ENCODE peak calls at places on chromosomes 13 and 19, in six cellular contexts. F is pancreas, Z is esophagus muscularis mucosa, B is transverse colon, J is breast epithelium, O is H1. R is an unnamed sample.
A peak's percentile ranks its signal among the peaks of the same experiment; 100 is the strongest.

GRCh38 chr13:32639502-32640105 is 53.4 kb downstream of the PDS5B start:
- DNase-seq in B (peak; percentile 57), O (no peak), F (peak; percentile 29), J (peak; percentile 32), Z (no peak), R (peak; percentile 65)

GRCh38 chr13:66660013-66660804 is 569.9 kb downstream of the PCDH9 start:
- DNase-seq in F (no peak), J (no peak), O (no peak), B (no peak), Z (no peak), R (no peak)

GRCh38 chr19:40744554-40745401 is 5.5 kb downstream of the ACTMAP start:
- DNase-seq in Z (no peak), F (no peak), O (no peak), B (no peak), J (no peak), R (no peak)

GRCh38 chr13:38262211-38262610 is 87.4 kb upstream of the UFM1 start:
- DNase-seq in B (no peak), Z (no peak), J (no peak), F (no peak), O (no peak), R (no peak)

GRCh38 chr13:92355213-92355612 is 871.4 kb upstream of the GPC6 start:
- DNase-seq in Z (no peak), B (peak; percentile 25), O (no peak), J (no peak), F (no peak), R (no peak)

GRCh38 chr19:55165952-55166529 is 372 bp downstream of the DNAAF3 start:
- DNase-seq in B (peak; percentile 68), Z (no peak), J (peak; percentile 32), O (peak; percentile 91), F (peak; percentile 53), R (no peak)

GRCh38 chr13:24182703-24183081 is 22.2 kb downstream of the SPATA13 start:
- DNase-seq in J (no peak), B (no peak), F (no peak), Z (peak; percentile 45), O (no peak), R (no peak)

GRCh38 chr13:44574466-44574855 is 1.7 kb downstream of the TSC22D1 start:
- DNase-seq in O (no peak), J (no peak), F (no peak), Z (no peak), B (no peak), R (no peak)

GRCh38 chr19:4971424-4971793 is 2.5 kb downstream of the KDM4B start:
- DNase-seq in F (no peak), Z (no peak), J (peak; percentile 52), O (peak; percentile 72), B (peak; percentile 65), R (no peak)

GRCh38 chr19:53795019-53795418 is 29.1 kb downstream of the NLRP12 start:
- DNase-seq in J (no peak), O (no peak), B (no peak), Z (no peak), F (no peak), R (no peak)

GRCh38 chr13:30256713-30257432 is 50.5 kb downstream of the KATNAL1 start:
- DNase-seq in J (no peak), Z (no peak), B (no peak), F (no peak), O (no peak), R (no peak)

GRCh38 chr19:58007285-58007684 is 4.7 kb upstream of the ZNF606 start:
- DNase-seq in O (no peak), B (no peak), Z (no peak), J (no peak), F (no peak), R (no peak)

GRCh38 chr13:49669735-49670309 is 21.5 kb downstream of the EBPL start:
- DNase-seq in J (peak; percentile 21), B (peak; percentile 60), Z (no peak), O (peak; percentile 57), F (peak; percentile 32), R (no peak)

GRCh38 chr19:10729406-10729805 is 11.5 kb downstream of the DNM2 start:
- DNase-seq in F (no peak), O (no peak), B (no peak), Z (no peak), J (no peak), R (no peak)

GRCh38 chr19:33831835-33832234 is 35.2 kb downstream of the KCTD15 start:
- DNase-seq in O (no peak), J (peak; percentile 14), B (no peak), F (no peak), Z (peak; percentile 85), R (no peak)

GRCh38 chr19:13026478-13026999 is 31.3 kb downstream of the NFIX start:
- DNase-seq in O (no peak), Z (no peak), F (peak; percentile 66), B (peak; percentile 66), J (no peak), R (no peak)

GRCh38 chr19:2922987-2923386 is 21.8 kb downstream of the ZNF77 start:
- DNase-seq in F (peak; percentile 70), B (no peak), O (no peak), J (peak; percentile 70), Z (no peak), R (no peak)

GRCh38 chr19:35755550-35756371 is 1.1 kb downstream of the HSPB6 start:
- DNase-seq in B (peak; percentile 79), F (no peak), Z (peak; percentile 95), J (peak; percentile 60), O (no peak), R (peak; percentile 87)

GRCh38 chr13:34762312-34762711 is 179.8 kb upstream of the NBEA start:
- DNase-seq in J (no peak), Z (no peak), B (no peak), F (no peak), O (no peak), R (no peak)

GRCh38 chr13:43986395-43986794 is 106.7 kb downstream of the LACC1 start:
- DNase-seq in F (no peak), J (no peak), Z (peak; percentile 47), B (no peak), O (no peak), R (no peak)

GRCh38 chr19:53553865-53554791 is 16.2 kb downstream of the ZNF331 start:
- DNase-seq in F (peak; percentile 83), B (peak; percentile 88), O (peak; percentile 47), J (peak; percentile 87), Z (peak; percentile 94), R (peak; percentile 95)

GRCh38 chr19:10270616-10271394 is at the start of gene ICAM1:
- DNase-seq in F (peak; percentile 80), Z (peak; percentile 98), J (peak; percentile 66), B (peak; percentile 88), O (peak; percentile 87), R (peak; percentile 87)

GRCh38 chr19:44050740-44051653 is 839 bp upstream of the ZNF223 start:
- DNase-seq in J (no peak), F (no peak), O (no peak), Z (no peak), B (peak; percentile 50), R (no peak)
- H3K4me3 ChIP-seq in J (peak overlapping the region; percentile 80), F (peak overlapping the region; percentile 3), O (peak overlapping the region; percentile 59), Z (peak overlapping the region; percentile 80), B (peak overlapping the region; percentile 75), R (peak overlapping the region; percentile 91)

GRCh38 chr19:1173160-1173844 is 766 bp downstream of the SBNO2 start:
- DNase-seq in B (no peak), J (peak; percentile 26), Z (no peak), O (no peak), F (no peak), R (peak; percentile 75)

GRCh38 chr19:1175020-1175419 is 952 bp upstream of the SBNO2 start:
- DNase-seq in B (no peak), O (no peak), F (no peak), Z (no peak), J (no peak), R (no peak)

GRCh38 chr19:1172353-1173159 is 1.5 kb downstream of the SBNO2 start:
- DNase-seq in O (no peak), B (peak; percentile 76), Z (no peak), F (no peak), J (peak; percentile 81), R (peak; percentile 86)

GRCh38 chr19:1171755-1172352 is 2.2 kb downstream of the SBNO2 start:
- DNase-seq in F (no peak), J (no peak), O (no peak), B (no peak), Z (no peak), R (no peak)

DNA sequence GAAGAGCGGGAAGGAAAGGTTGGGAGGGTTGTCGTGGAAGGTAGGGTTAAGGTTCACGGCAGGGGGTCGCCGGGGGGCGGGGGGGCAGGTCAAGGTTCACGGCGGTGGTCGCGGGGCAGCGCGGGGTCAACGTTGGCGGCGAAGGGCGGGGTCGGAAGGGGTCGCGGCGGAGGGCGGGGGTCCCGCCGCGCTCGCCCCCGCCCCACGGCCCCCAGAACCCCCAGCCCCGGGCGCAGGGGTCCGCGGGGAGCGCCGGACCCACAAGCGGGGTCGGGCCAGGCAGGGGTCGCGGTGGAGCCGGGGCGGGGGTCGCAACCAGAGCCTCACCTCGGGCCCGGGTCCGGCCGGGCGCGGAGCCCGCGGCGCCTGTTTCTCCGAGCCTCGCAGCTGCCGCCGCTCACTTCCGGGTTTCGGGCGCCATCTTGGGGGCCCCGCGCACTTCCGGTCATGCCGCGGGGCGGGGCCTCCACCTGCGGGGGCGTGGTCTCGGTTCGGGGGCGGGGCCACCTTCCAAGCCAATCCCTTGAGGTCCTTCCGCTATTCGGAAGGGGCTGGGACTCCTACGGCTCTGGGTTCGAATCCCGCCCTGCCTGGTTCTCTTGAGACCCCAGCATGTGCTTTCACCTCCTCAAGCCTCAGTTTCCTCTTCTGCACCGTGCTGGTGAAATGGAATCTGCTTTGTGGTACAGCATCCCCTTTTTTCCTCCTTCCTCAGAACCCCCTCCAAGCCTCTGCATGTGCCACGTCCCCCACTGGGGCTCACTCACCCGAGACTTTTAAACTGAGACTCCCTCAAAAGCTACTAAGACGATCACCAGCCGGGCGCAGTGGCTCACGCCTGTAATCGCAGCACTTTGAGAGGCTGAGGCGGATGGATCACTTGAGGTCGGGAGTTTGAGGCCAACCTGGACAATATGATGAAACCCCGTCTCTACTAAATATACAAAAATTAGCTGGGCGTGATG is at the start of gene SBNO2:
- DNase-seq in Z (peak; percentile 99), J (peak; percentile 68), F (peak; percentile 87), B (peak; percentile 95), O (peak; percentile 100), R (peak; percentile 84)
- H3K4me1 ChIP-seq in Z (peaks cover 55% of the 10 kb centered on the region), J (peaks cover 22% of the 10 kb centered on the region), F (no peaks in the 10 kb centered on the region), B (peaks cover 4% of the 10 kb centered on the region), O (peaks cover 22% of the 10 kb centered on the region), R (no peaks in the 10 kb centered on the region)

GRCh38 chr19:47374876-47375693 is 26.0 kb downstream of the DHX34 start:
- DNase-seq in O (no peak), B (no peak), F (no peak), J (no peak), Z (no peak), R (no peak)

GRCh38 chr19:47373246-47374240 is 24.4 kb downstream of the DHX34 start:
- DNase-seq in B (no peak), O (no peak), F (no peak), Z (no peak), J (no peak), R (no peak)

GRCh38 chr19:47369923-47370625 is 21.0 kb downstream of the DHX34 start:
- DNase-seq in B (no peak), J (no peak), F (no peak), O (no peak), Z (no peak), R (no peak)

GRCh38 chr19:47371269-47371668 is 22.2 kb downstream of the DHX34 start:
- DNase-seq in O (no peak), Z (no peak), J (no peak), F (no peak), B (no peak), R (no peak)

GRCh38 chr19:47372603-47373002 is 23.5 kb downstream of the DHX34 start:
- DNase-seq in B (no peak), Z (no peak), O (no peak), J (no peak), F (no peak), R (no peak)
- H3K36me3 ChIP-seq in B (no peaks in the 10 kb centered on the region), Z (peaks cover 73% of the 10 kb centered on the region), O (peaks cover 55% of the 10 kb centered on the region), J (peaks cover 26% of the 10 kb centered on the region), F (peaks cover 59% of the 10 kb centered on the region), R (peaks cover 89% of the 10 kb centered on the region)

GRCh38 chr13:21478881-21479808 is 20.0 kb upstream of the ZDHHC20 start:
- DNase-seq in Z (no peak), B (peak; percentile 30), F (peak; percentile 47), J (no peak), O (no peak), R (no peak)
- H3K4me3 ChIP-seq in Z (peak overlapping the region; percentile 33), B (peak overlapping the region; percentile 31), F (no peak overlapping the region), J (no peak overlapping the region), O (no peak overlapping the region), R (peak overlapping the region; percentile 28)

R was measured in tibial artery.